ENCODE peak calls at places on chromosomes 3 and 15, in seven cellular contexts. One of them, this sample, is unnamed.

GRCh38 chr3:149481491-149481890 is 7.0 kb downstream of the TM4SF4 start:
- DNase-seq in activated CD4-positive, CD25-positive, alpha-beta regulatory T cell treated with anti-CD3 and anti-CD28 coated beads, Interleukin-2, amount 50 U/mL, for 72 hours: no peak
- DNase-seq in activated T-cell treated with anti-CD3 and anti-CD28 coated beads for 1 hour: no peak
- DNase-seq in anterior cingulate cortex: no peak
- DNase-seq in cardiac fibroblast: no peak
- DNase-seq in HuH-7: no peak
- DNase-seq in GM04504: no peak
- DNase-seq in this sample: no peak

GRCh38 chr3:196708467-196708866 is 3.6 kb downstream of the CEP19 start:
- DNase-seq in activated CD4-positive, CD25-positive, alpha-beta regulatory T cell treated with anti-CD3 and anti-CD28 coated beads, Interleukin-2, amount 50 U/mL, for 72 hours: no peak
- DNase-seq in HuH-7: no peak
- DNase-seq in cardiac fibroblast: peak; percentile 11
- DNase-seq in GM04504: no peak
- DNase-seq in activated T-cell treated with anti-CD3 and anti-CD28 coated beads for 1 hour: no peak
- DNase-seq in anterior cingulate cortex: no peak
- DNase-seq in this sample: no peak

GRCh38 chr15:41483115-41483514 is 10.6 kb upstream of the ITPKA start:
- DNase-seq in cardiac fibroblast: no peak
- DNase-seq in activated T-cell treated with anti-CD3 and anti-CD28 coated beads for 1 hour: no peak
- DNase-seq in HuH-7: no peak
- DNase-seq in GM04504: no peak
- DNase-seq in anterior cingulate cortex: no peak
- DNase-seq in activated CD4-positive, CD25-positive, alpha-beta regulatory T cell treated with anti-CD3 and anti-CD28 coated beads, Interleukin-2, amount 50 U/mL, for 72 hours: no peak
- DNase-seq in this sample: no peak

GRCh38 chr3:43290961-43291360 is 4.6 kb downstream of the SNRK start:
- DNase-seq in cardiac fibroblast: peak; percentile 47
- DNase-seq in activated CD4-positive, CD25-positive, alpha-beta regulatory T cell treated with anti-CD3 and anti-CD28 coated beads, Interleukin-2, amount 50 U/mL, for 72 hours: no peak
- DNase-seq in GM04504: no peak
- DNase-seq in anterior cingulate cortex: no peak
- DNase-seq in activated T-cell treated with anti-CD3 and anti-CD28 coated beads for 1 hour: no peak
- DNase-seq in HuH-7: no peak
- DNase-seq in this sample: no peak

GRCh38 chr3:171822707-171823106 is 12.4 kb upstream of the PLD1 start:
- DNase-seq in cardiac fibroblast: no peak
- DNase-seq in anterior cingulate cortex: no peak
- DNase-seq in activated T-cell treated with anti-CD3 and anti-CD28 coated beads for 1 hour: no peak
- DNase-seq in HuH-7: no peak
- DNase-seq in GM04504: no peak
- DNase-seq in activated CD4-positive, CD25-positive, alpha-beta regulatory T cell treated with anti-CD3 and anti-CD28 coated beads, Interleukin-2, amount 50 U/mL, for 72 hours: no peak
- DNase-seq in this sample: no peak

GRCh38 chr3:15438988-15439387 is 11.6 kb downstream of the EAF1 start:
- DNase-seq in cardiac fibroblast: peak; percentile 92
- DNase-seq in HuH-7: no peak
- DNase-seq in anterior cingulate cortex: no peak
- DNase-seq in activated CD4-positive, CD25-positive, alpha-beta regulatory T cell treated with anti-CD3 and anti-CD28 coated beads, Interleukin-2, amount 50 U/mL, for 72 hours: no peak
- DNase-seq in GM04504: no peak
- DNase-seq in activated T-cell treated with anti-CD3 and anti-CD28 coated beads for 1 hour: no peak
- DNase-seq in this sample: no peak

GRCh38 chr3:169091196-169091595 is 572.3 kb downstream of the MECOM start:
- DNase-seq in activated CD4-positive, CD25-positive, alpha-beta regulatory T cell treated with anti-CD3 and anti-CD28 coated beads, Interleukin-2, amount 50 U/mL, for 72 hours: no peak
- DNase-seq in HuH-7: no peak
- DNase-seq in GM04504: no peak
- DNase-seq in anterior cingulate cortex: no peak
- DNase-seq in cardiac fibroblast: peak; percentile 79
- DNase-seq in activated T-cell treated with anti-CD3 and anti-CD28 coated beads for 1 hour: no peak
- DNase-seq in this sample: no peak

GRCh38 chr3:141656771-141657170 is 81.3 kb upstream of the RNF7 start:
- DNase-seq in activated T-cell treated with anti-CD3 and anti-CD28 coated beads for 1 hour: no peak
- DNase-seq in cardiac fibroblast: peak; percentile 67
- DNase-seq in anterior cingulate cortex: no peak
- DNase-seq in activated CD4-positive, CD25-positive, alpha-beta regulatory T cell treated with anti-CD3 and anti-CD28 coated beads, Interleukin-2, amount 50 U/mL, for 72 hours: no peak
- DNase-seq in HuH-7: no peak
- DNase-seq in GM04504: peak; percentile 84
- DNase-seq in this sample: no peak

GRCh38 chr15:101615986-101616848 is 36.0 kb downstream of the TM2D3 start:
- DNase-seq in HuH-7: peak; percentile 50
- DNase-seq in cardiac fibroblast: peak; percentile 78
- DNase-seq in anterior cingulate cortex: no peak
- DNase-seq in GM04504: peak; percentile 54
- DNase-seq in activated T-cell treated with anti-CD3 and anti-CD28 coated beads for 1 hour: no peak
- DNase-seq in activated CD4-positive, CD25-positive, alpha-beta regulatory T cell treated with anti-CD3 and anti-CD28 coated beads, Interleukin-2, amount 50 U/mL, for 72 hours: no peak
- DNase-seq in this sample: peak; percentile 41

GRCh38 chr3:177431525-177432255 is 234.4 kb upstream of the TBL1XR1 start:
- DNase-seq in anterior cingulate cortex: no peak
- DNase-seq in HuH-7: peak; percentile 32
- DNase-seq in activated T-cell treated with anti-CD3 and anti-CD28 coated beads for 1 hour: no peak
- DNase-seq in cardiac fibroblast: no peak
- DNase-seq in GM04504: no peak
- DNase-seq in activated CD4-positive, CD25-positive, alpha-beta regulatory T cell treated with anti-CD3 and anti-CD28 coated beads, Interleukin-2, amount 50 U/mL, for 72 hours: no peak
- DNase-seq in this sample: no peak

GRCh38 chr3:125618851-125619250 is 23.6 kb upstream of the OSBPL11 start:
- DNase-seq in anterior cingulate cortex: no peak
- DNase-seq in cardiac fibroblast: no peak
- DNase-seq in HuH-7: no peak
- DNase-seq in activated CD4-positive, CD25-positive, alpha-beta regulatory T cell treated with anti-CD3 and anti-CD28 coated beads, Interleukin-2, amount 50 U/mL, for 72 hours: no peak
- DNase-seq in GM04504: no peak
- DNase-seq in activated T-cell treated with anti-CD3 and anti-CD28 coated beads for 1 hour: no peak
- DNase-seq in this sample: no peak

GRCh38 chr3:82137050-82137449 is 375.6 kb upstream of the GBE1 start:
- DNase-seq in HuH-7: no peak
- DNase-seq in activated CD4-positive, CD25-positive, alpha-beta regulatory T cell treated with anti-CD3 and anti-CD28 coated beads, Interleukin-2, amount 50 U/mL, for 72 hours: no peak
- DNase-seq in activated T-cell treated with anti-CD3 and anti-CD28 coated beads for 1 hour: no peak
- DNase-seq in cardiac fibroblast: no peak
- DNase-seq in anterior cingulate cortex: no peak
- DNase-seq in GM04504: no peak
- DNase-seq in this sample: no peak

GRCh38 chr3:183823963-183824362 is 1.4 kb downstream of the MAP6D1 start:
- DNase-seq in activated CD4-positive, CD25-positive, alpha-beta regulatory T cell treated with anti-CD3 and anti-CD28 coated beads, Interleukin-2, amount 50 U/mL, for 72 hours: no peak
- DNase-seq in anterior cingulate cortex: no peak
- DNase-seq in activated T-cell treated with anti-CD3 and anti-CD28 coated beads for 1 hour: no peak
- DNase-seq in cardiac fibroblast: no peak
- DNase-seq in GM04504: no peak
- DNase-seq in HuH-7: no peak
- DNase-seq in this sample: no peak

GRCh38 chr3:7915356-7915755 is 586.3 kb upstream of the LMCD1 start:
- DNase-seq in cardiac fibroblast: no peak
- DNase-seq in GM04504: no peak
- DNase-seq in activated CD4-positive, CD25-positive, alpha-beta regulatory T cell treated with anti-CD3 and anti-CD28 coated beads, Interleukin-2, amount 50 U/mL, for 72 hours: no peak
- DNase-seq in activated T-cell treated with anti-CD3 and anti-CD28 coated beads for 1 hour: no peak
- DNase-seq in anterior cingulate cortex: no peak
- DNase-seq in HuH-7: no peak
- DNase-seq in this sample: no peak

GRCh38 chr15:99321477-99321876 is 70.2 kb downstream of the LRRC28 start:
- DNase-seq in GM04504: no peak
- DNase-seq in HuH-7: no peak
- DNase-seq in anterior cingulate cortex: no peak
- DNase-seq in activated CD4-positive, CD25-positive, alpha-beta regulatory T cell treated with anti-CD3 and anti-CD28 coated beads, Interleukin-2, amount 50 U/mL, for 72 hours: no peak
- DNase-seq in cardiac fibroblast: no peak
- DNase-seq in activated T-cell treated with anti-CD3 and anti-CD28 coated beads for 1 hour: no peak
- DNase-seq in this sample: no peak

GRCh38 chr15:88897456-88898194 is 2.3 kb upstream of the HAPLN3 start:
- DNase-seq in activated CD4-positive, CD25-positive, alpha-beta regulatory T cell treated with anti-CD3 and anti-CD28 coated beads, Interleukin-2, amount 50 U/mL, for 72 hours: peak; percentile 52
- DNase-seq in HuH-7: peak; percentile 92
- DNase-seq in GM04504: peak; percentile 52
- DNase-seq in activated T-cell treated with anti-CD3 and anti-CD28 coated beads for 1 hour: peak; percentile 74
- DNase-seq in cardiac fibroblast: peak; percentile 80
- DNase-seq in anterior cingulate cortex: peak; percentile 36
- DNase-seq in this sample: peak; percentile 88

GRCh38 chr15:53576841-53577240 is 182.6 kb downstream of the WDR72 start:
- DNase-seq in GM04504: no peak
- DNase-seq in anterior cingulate cortex: no peak
- DNase-seq in HuH-7: no peak
- DNase-seq in cardiac fibroblast: no peak
- DNase-seq in activated T-cell treated with anti-CD3 and anti-CD28 coated beads for 1 hour: no peak
- DNase-seq in activated CD4-positive, CD25-positive, alpha-beta regulatory T cell treated with anti-CD3 and anti-CD28 coated beads, Interleukin-2, amount 50 U/mL, for 72 hours: no peak
- DNase-seq in this sample: no peak

GRCh38 chr15:56733131-56734012 is at the start of gene ZNF280D:
- DNase-seq in HuH-7: peak; percentile 47
- DNase-seq in anterior cingulate cortex: peak; percentile 32
- DNase-seq in activated CD4-positive, CD25-positive, alpha-beta regulatory T cell treated with anti-CD3 and anti-CD28 coated beads, Interleukin-2, amount 50 U/mL, for 72 hours: peak; percentile 75
- DNase-seq in cardiac fibroblast: peak; percentile 92
- DNase-seq in activated T-cell treated with anti-CD3 and anti-CD28 coated beads for 1 hour: peak; percentile 60
- DNase-seq in GM04504: peak; percentile 79
- DNase-seq in this sample: peak; percentile 96

GRCh38 chr3:57949779-57950618 is 58.2 kb upstream of the FLNB start:
- DNase-seq in anterior cingulate cortex: no peak
- DNase-seq in HuH-7: no peak
- DNase-seq in activated T-cell treated with anti-CD3 and anti-CD28 coated beads for 1 hour: no peak
- DNase-seq in activated CD4-positive, CD25-positive, alpha-beta regulatory T cell treated with anti-CD3 and anti-CD28 coated beads, Interleukin-2, amount 50 U/mL, for 72 hours: no peak
- DNase-seq in GM04504: no peak
- DNase-seq in cardiac fibroblast: peak; percentile 25
- DNase-seq in this sample: no peak

GRCh38 chr15:88335074-88335473 is 78.5 kb upstream of the NTRK3 start:
- DNase-seq in anterior cingulate cortex: no peak
- DNase-seq in HuH-7: no peak
- DNase-seq in activated T-cell treated with anti-CD3 and anti-CD28 coated beads for 1 hour: no peak
- DNase-seq in activated CD4-positive, CD25-positive, alpha-beta regulatory T cell treated with anti-CD3 and anti-CD28 coated beads, Interleukin-2, amount 50 U/mL, for 72 hours: no peak
- DNase-seq in GM04504: no peak
- DNase-seq in cardiac fibroblast: no peak
- DNase-seq in this sample: no peak

GRCh38 chr3:154678271-154678670 is 248.3 kb upstream of the GPR149 start:
- DNase-seq in GM04504: no peak
- DNase-seq in anterior cingulate cortex: no peak
- DNase-seq in cardiac fibroblast: no peak
- DNase-seq in activated CD4-positive, CD25-positive, alpha-beta regulatory T cell treated with anti-CD3 and anti-CD28 coated beads, Interleukin-2, amount 50 U/mL, for 72 hours: no peak
- DNase-seq in activated T-cell treated with anti-CD3 and anti-CD28 coated beads for 1 hour: no peak
- DNase-seq in HuH-7: no peak
- DNase-seq in this sample: no peak

GRCh38 chr15:62453979-62454378 is 288.9 kb upstream of the C2CD4B start:
- DNase-seq in cardiac fibroblast: peak; percentile 68
- DNase-seq in anterior cingulate cortex: no peak
- DNase-seq in GM04504: no peak
- DNase-seq in activated CD4-positive, CD25-positive, alpha-beta regulatory T cell treated with anti-CD3 and anti-CD28 coated beads, Interleukin-2, amount 50 U/mL, for 72 hours: no peak
- DNase-seq in activated T-cell treated with anti-CD3 and anti-CD28 coated beads for 1 hour: no peak
- DNase-seq in HuH-7: no peak
- DNase-seq in this sample: no peak

GRCh38 chr3:108493862-108494261 is 16.5 kb downstream of the MYH15 start:
- DNase-seq in anterior cingulate cortex: no peak
- DNase-seq in cardiac fibroblast: no peak
- DNase-seq in activated CD4-positive, CD25-positive, alpha-beta regulatory T cell treated with anti-CD3 and anti-CD28 coated beads, Interleukin-2, amount 50 U/mL, for 72 hours: no peak
- DNase-seq in activated T-cell treated with anti-CD3 and anti-CD28 coated beads for 1 hour: no peak
- DNase-seq in HuH-7: peak; percentile 8
- DNase-seq in GM04504: no peak
- DNase-seq in this sample: peak; percentile 26

GRCh38 chr3:30146978-30147377 is 459.4 kb upstream of the TGFBR2 start:
- DNase-seq in anterior cingulate cortex: no peak
- DNase-seq in HuH-7: no peak
- DNase-seq in GM04504: no peak
- DNase-seq in cardiac fibroblast: peak; percentile 18
- DNase-seq in activated T-cell treated with anti-CD3 and anti-CD28 coated beads for 1 hour: no peak
- DNase-seq in activated CD4-positive, CD25-positive, alpha-beta regulatory T cell treated with anti-CD3 and anti-CD28 coated beads, Interleukin-2, amount 50 U/mL, for 72 hours: no peak
- DNase-seq in this sample: no peak

GRCh38 chr3:10983219-10983916 is 9.2 kb upstream of the SLC6A1 start:
- DNase-seq in GM04504: no peak
- DNase-seq in activated CD4-positive, CD25-positive, alpha-beta regulatory T cell treated with anti-CD3 and anti-CD28 coated beads, Interleukin-2, amount 50 U/mL, for 72 hours: no peak
- DNase-seq in anterior cingulate cortex: no peak
- DNase-seq in activated T-cell treated with anti-CD3 and anti-CD28 coated beads for 1 hour: no peak
- DNase-seq in HuH-7: peak; percentile 96
- DNase-seq in cardiac fibroblast: peak; percentile 50
- DNase-seq in this sample: peak; percentile 36

GRCh38 chr15:32878849-32879795 is 161.3 kb downstream of the GREM1 start:
- DNase-seq in GM04504: no peak
- DNase-seq in HuH-7: no peak
- DNase-seq in cardiac fibroblast: no peak
- DNase-seq in activated CD4-positive, CD25-positive, alpha-beta regulatory T cell treated with anti-CD3 and anti-CD28 coated beads, Interleukin-2, amount 50 U/mL, for 72 hours: no peak
- DNase-seq in anterior cingulate cortex: no peak
- DNase-seq in activated T-cell treated with anti-CD3 and anti-CD28 coated beads for 1 hour: no peak
- DNase-seq in this sample: no peak

GRCh38 chr3:71153753-71154152 is 429.8 kb downstream of the FOXP1 start:
- DNase-seq in anterior cingulate cortex: no peak
- DNase-seq in cardiac fibroblast: no peak
- DNase-seq in HuH-7: no peak
- DNase-seq in activated CD4-positive, CD25-positive, alpha-beta regulatory T cell treated with anti-CD3 and anti-CD28 coated beads, Interleukin-2, amount 50 U/mL, for 72 hours: no peak
- DNase-seq in activated T-cell treated with anti-CD3 and anti-CD28 coated beads for 1 hour: no peak
- DNase-seq in GM04504: no peak
- DNase-seq in this sample: no peak

GRCh38 chr3:165464736-165465135 is 268.6 kb upstream of the SLITRK3 start:
- DNase-seq in HuH-7: no peak
- DNase-seq in cardiac fibroblast: peak; percentile 10
- DNase-seq in GM04504: no peak
- DNase-seq in anterior cingulate cortex: no peak
- DNase-seq in activated CD4-positive, CD25-positive, alpha-beta regulatory T cell treated with anti-CD3 and anti-CD28 coated beads, Interleukin-2, amount 50 U/mL, for 72 hours: no peak
- DNase-seq in activated T-cell treated with anti-CD3 and anti-CD28 coated beads for 1 hour: no peak
- DNase-seq in this sample: no peak

GRCh38 chr3:178436773-178437172 is 99.5 kb upstream of the KCNMB2 start:
- DNase-seq in activated CD4-positive, CD25-positive, alpha-beta regulatory T cell treated with anti-CD3 and anti-CD28 coated beads, Interleukin-2, amount 50 U/mL, for 72 hours: no peak
- DNase-seq in GM04504: peak; percentile 55
- DNase-seq in cardiac fibroblast: peak; percentile 76
- DNase-seq in HuH-7: peak; percentile 13
- DNase-seq in activated T-cell treated with anti-CD3 and anti-CD28 coated beads for 1 hour: no peak
- DNase-seq in anterior cingulate cortex: no peak
- DNase-seq in this sample: no peak

GRCh38 chr15:44207643-44208042 is 12.6 kb upstream of the FRMD5 start:
- DNase-seq in activated CD4-positive, CD25-positive, alpha-beta regulatory T cell treated with anti-CD3 and anti-CD28 coated beads, Interleukin-2, amount 50 U/mL, for 72 hours: no peak
- DNase-seq in anterior cingulate cortex: no peak
- DNase-seq in cardiac fibroblast: peak; percentile 81
- DNase-seq in HuH-7: no peak
- DNase-seq in activated T-cell treated with anti-CD3 and anti-CD28 coated beads for 1 hour: no peak
- DNase-seq in GM04504: peak; percentile 48
- DNase-seq in this sample: no peak

GRCh38 chr15:59166156-59166555 is 40.5 kb upstream of the LDHAL6B start:
- DNase-seq in cardiac fibroblast: no peak
- DNase-seq in HuH-7: peak; percentile 17
- DNase-seq in anterior cingulate cortex: no peak
- DNase-seq in activated CD4-positive, CD25-positive, alpha-beta regulatory T cell treated with anti-CD3 and anti-CD28 coated beads, Interleukin-2, amount 50 U/mL, for 72 hours: no peak
- DNase-seq in GM04504: no peak
- DNase-seq in activated T-cell treated with anti-CD3 and anti-CD28 coated beads for 1 hour: no peak
- DNase-seq in this sample: no peak

GRCh38 chr15:89016549-89017041 is 71.7 kb upstream of the ABHD2 start:
- DNase-seq in activated CD4-positive, CD25-positive, alpha-beta regulatory T cell treated with anti-CD3 and anti-CD28 coated beads, Interleukin-2, amount 50 U/mL, for 72 hours: no peak
- DNase-seq in activated T-cell treated with anti-CD3 and anti-CD28 coated beads for 1 hour: no peak
- DNase-seq in cardiac fibroblast: peak; percentile 37
- DNase-seq in anterior cingulate cortex: no peak
- DNase-seq in GM04504: no peak
- DNase-seq in HuH-7: no peak
- DNase-seq in this sample: no peak

GRCh38 chr3:33096103-33096868 is 660 bp downstream of the GLB1 start:
- DNase-seq in activated T-cell treated with anti-CD3 and anti-CD28 coated beads for 1 hour: peak; percentile 16
- DNase-seq in activated CD4-positive, CD25-positive, alpha-beta regulatory T cell treated with anti-CD3 and anti-CD28 coated beads, Interleukin-2, amount 50 U/mL, for 72 hours: no peak
- DNase-seq in anterior cingulate cortex: no peak
- DNase-seq in cardiac fibroblast: peak; percentile 56
- DNase-seq in HuH-7: no peak
- DNase-seq in GM04504: no peak
- DNase-seq in this sample: peak; percentile 60